ENCODE peak calls at places on chromosome 7, in four cellular contexts. K is A549, F is RPMI8226, Q is GM10248. G is an unnamed sample.

GRCh38 chr7:137790828-137791227 is 55.9 kb downstream of the DGKI start:
- DNase-seq in Q (no peak), K (no peak), F (no peak), G (no peak)

GRCh38 chr7:4225352-4225751 is 456.7 kb upstream of the FOXK1 start:
- DNase-seq in Q (no peak), F (no peak), K (no peak), G (no peak)

GRCh38 chr7:148735141-148735540 is 36.4 kb downstream of the CUL1 start:
- DNase-seq in K (no peak), F (no peak), Q (no peak), G (no peak)

GRCh38 chr7:42174391-42174848 is 62.6 kb downstream of the GLI3 start:
- DNase-seq in K (no peak), Q (no peak), F (no peak), G (no peak)

GRCh38 chr7:4406288-4407058 is 275.6 kb upstream of the FOXK1 start:
- DNase-seq in F (no peak), K (peak; percentile 22), Q (no peak), G (no peak)

GRCh38 chr7:119783799-119784198 is 489.2 kb upstream of the KCND2 start:
- DNase-seq in K (no peak), F (no peak), Q (no peak), G (no peak)

GRCh38 chr7:134473861-134474291 is 15.0 kb upstream of the AKR1B1 start:
- DNase-seq in F (no peak), K (peak; percentile 82), Q (no peak), G (no peak)

GRCh38 chr7:47710201-47710935 is 128.5 kb upstream of the TNS3 start:
- DNase-seq in K (no peak), F (no peak), Q (no peak), G (no peak)

GRCh38 chr7:93148135-93148534 is at the start of gene SAMD9L:
- DNase-seq in K (peak; percentile 4), Q (peak; percentile 45), F (peak; percentile 61), G (no peak)

GRCh38 chr7:112207106-112207592 is 654 bp downstream of the ZNF277 start:
- DNase-seq in F (peak; percentile 32), Q (peak; percentile 26), K (no peak), G (no peak)

G was measured in NCI-H460.